ENCODE peak calls at places on chromosomes 5 and 9, in five cellular contexts. H is T-helper 2 cell; J is AG08395; A is stimulated activated CD8-positive, alpha-beta memory T cell treated with anti-CD3 and anti-CD28 coated beads, Interleukin-2, amount 100 ng/mL, for 1 hour; U is GDM1. Y is an unnamed sample.

GRCh38 chr5:6359941-6360683 is 18.2 kb downstream of the MED10 start:
- DNase-seq in H (no peak), J (no peak), A (no peak), U (peak), Y (no peak)

GRCh38 chr9:97059661-97060060 is 20.7 kb upstream of the CTSV start:
- DNase-seq in H (no peak), J (no peak), A (no peak), U (no peak), Y (no peak)

GRCh38 chr5:179323026-179323571 is 22.2 kb downstream of the ADAMTS2 start:
- DNase-seq in H (no peak), J (no peak), A (no peak), U (no peak), Y (no peak)

GRCh38 chr5:181181650-181182565 is 23.1 kb downstream of the TRIM7 start:
- DNase-seq in H (peak), J (peak), A (no peak), U (no peak), Y (no peak)

GRCh38 chr5:166725585-166725984 is 1565.9 kb upstream of the WWC1 start:
- DNase-seq in H (no peak), J (no peak), A (no peak), U (no peak), Y (no peak)

GRCh38 chr9:85290019-85290418 is 451.7 kb downstream of the AGTPBP1 start:
- DNase-seq in H (no peak), J (no peak), A (peak), U (peak), Y (no peak)

GRCh38 chr9:113842086-113842485 is 34.0 kb upstream of the ZNF618 start:
- DNase-seq in H (no peak), J (no peak), A (no peak), U (no peak), Y (no peak)

GRCh38 chr9:78000221-78000620 is 31.4 kb downstream of the GNAQ start:
- DNase-seq in H (no peak), J (no peak), A (no peak), U (no peak), Y (no peak)

GRCh38 chr5:68369436-68370125 is 154.0 kb downstream of the PIK3R1 start:
- DNase-seq in H (peak), J (no peak), A (no peak), U (no peak), Y (no peak)

Y was measured in cortex of kidney.